ENCODE peak calls at places on chromosomes 7 and 10, in nine cellular contexts. H, F, Q, Z, X, J, T, P and D are unnamed samples.

GRCh38 chr7:2019693-2020511 is 212.8 kb downstream of the MAD1L1 start:
- DNase-seq in T (peak; percentile 89), H (peak; percentile 78), X (peak; percentile 54), J (peak; percentile 100), Z (no peak), P (peak; percentile 90), F (no peak), Q (peak; percentile 90), D (peak; percentile 67)

GRCh38 chr10:3961082-3961481 is 176.1 kb upstream of the KLF6 start:
- DNase-seq in H (no peak), X (no peak), J (no peak), Q (no peak), P (no peak), F (no peak), Z (no peak), T (no peak), D (no peak)

GRCh38 chr10:66928000-66928770 is 2.3 kb downstream of the LRRTM3 start:
- DNase-seq in P (peak; percentile 1), Z (no peak), J (no peak), T (no peak), F (peak; percentile 30), X (no peak), Q (peak; percentile 56), H (no peak), D (no peak)

GRCh38 chr7:55086413-55087201 is 67.8 kb downstream of the EGFR start:
- DNase-seq in X (no peak), J (peak; percentile 90), H (no peak), P (peak; percentile 87), Q (no peak), Z (no peak), F (no peak), T (peak; percentile 69), D (peak; percentile 49)

GRCh38 chr7:41696323-41696916 is 6.5 kb downstream of the INHBA start:
- DNase-seq in T (peak; percentile 77), Z (peak; percentile 74), P (peak; percentile 92), X (peak; percentile 77), F (peak; percentile 77), Q (peak; percentile 82), J (peak; percentile 92), H (peak; percentile 91), D (peak; percentile 85)

GRCh38 chr7:101952355-101953247 is 135.2 kb downstream of the CUX1 start:
- DNase-seq in T (no peak), X (no peak), Z (no peak), J (peak; percentile 92), Q (no peak), H (peak; percentile 77), P (peak; percentile 67), F (no peak), D (peak; percentile 60)

GRCh38 chr7:41885078-41885477 is 182.2 kb upstream of the INHBA start:
- DNase-seq in J (peak; percentile 60), X (no peak), T (no peak), Z (no peak), Q (no peak), F (no peak), H (no peak), P (peak; percentile 46), D (no peak)

GRCh38 chr7:44891791-44892190 is 6.5 kb upstream of the PURB start:
- DNase-seq in Z (no peak), T (no peak), J (no peak), F (no peak), X (no peak), Q (no peak), P (no peak), H (no peak), D (no peak)

GRCh38 chr7:123154231-123154860 is 45.4 kb downstream of the SLC13A1 start:
- DNase-seq in F (peak; percentile 79), X (peak; percentile 31), Z (peak; percentile 75), T (no peak), P (peak; percentile 94), Q (no peak), J (peak; percentile 88), H (peak; percentile 77), D (peak; percentile 95)

GRCh38 chr7:136998495-136998894 is 130.0 kb downstream of the CHRM2 start:
- DNase-seq in J (no peak), H (no peak), Q (no peak), T (no peak), Z (no peak), F (no peak), P (peak; percentile 59), X (no peak), D (no peak)

GRCh38 chr7:136997735-136998134 is 129.3 kb downstream of the CHRM2 start:
- DNase-seq in P (no peak), X (no peak), T (no peak), F (no peak), J (no peak), Q (no peak), Z (no peak), H (no peak), D (no peak)

DNA sequence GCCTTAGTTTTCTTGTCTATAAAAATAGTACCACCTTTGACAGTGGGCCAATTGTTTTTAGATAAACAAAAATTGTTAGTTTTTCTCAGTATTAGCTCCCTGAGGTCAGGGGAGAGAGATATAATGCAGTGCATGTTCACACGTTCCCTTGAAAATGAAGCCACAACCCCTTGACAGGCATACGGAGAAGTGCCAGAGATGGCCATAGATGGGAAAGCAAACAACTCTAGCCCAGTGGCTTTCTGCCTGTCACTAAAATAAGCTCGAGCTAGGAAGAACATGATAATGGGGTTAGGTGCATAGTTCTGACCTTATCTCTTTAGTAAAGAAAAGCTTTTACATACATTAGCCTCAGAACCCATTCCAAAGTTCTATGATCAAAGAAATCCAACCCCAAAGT is 124.9 kb downstream of the CHRM2 start:
- DNase-seq in T (no peak), J (no peak), F (no peak), X (no peak), P (no peak), Z (no peak), H (no peak), Q (no peak), D (no peak)
- TF ChIP-seq CTCF in T (no peak), J (no peak), F (no peak), X (no peak), P (no peak), Z (no peak), H (no peak), Q (no peak), D (no peak)

GRCh38 chr7:36084485-36085091 is 68.5 kb upstream of the EEPD1 start:
- DNase-seq in J (peak; percentile 34), Q (no peak), H (peak; percentile 59), P (peak; percentile 64), Z (peak; percentile 64), F (peak; percentile 54), T (no peak), X (peak; percentile 85), D (peak; percentile 37)
- TF ChIP-seq CTCF in J (peak; percentile 27), Q (no peak), H (no peak), P (peak; percentile 65), Z (peak; percentile 27), F (peak; percentile 22), T (no peak), X (peak; percentile 25), D (peak; percentile 44)

DNA sequence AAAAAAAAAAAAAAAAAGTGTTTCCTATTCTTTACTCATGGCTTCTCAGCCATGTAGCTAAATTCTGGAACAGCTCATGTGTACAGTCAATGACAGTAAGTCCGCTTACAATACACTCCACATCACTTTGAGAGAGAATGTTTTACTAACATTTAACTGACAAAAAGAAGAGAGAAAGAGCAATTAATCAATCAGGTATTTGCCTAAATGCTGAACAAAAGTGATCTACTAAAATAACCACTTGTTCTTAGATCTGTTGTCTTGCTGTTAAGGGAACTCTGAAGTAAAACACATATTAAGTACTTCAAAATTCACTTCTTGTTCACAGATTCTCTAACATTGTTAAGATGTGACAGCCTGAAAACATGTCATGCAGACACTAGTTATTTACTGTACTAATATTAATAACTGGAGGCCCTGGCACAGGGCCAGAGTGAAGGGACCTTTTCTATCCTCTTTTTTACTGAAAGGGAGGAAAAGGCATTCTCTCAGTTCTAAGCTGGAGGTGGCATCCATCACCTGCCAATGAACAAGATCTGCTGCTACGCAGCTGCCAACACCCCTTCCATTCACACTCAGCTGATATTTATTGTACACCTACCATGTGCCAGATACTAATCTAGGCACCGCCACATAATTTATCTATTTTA is 72.6 kb downstream of the AHR start:
- DNase-seq in X (no peak), T (no peak), Z (no peak), J (peak; percentile 21), P (no peak), F (no peak), Q (no peak), H (no peak), D (peak; percentile 11)
- TF ChIP-seq CTCF in X (no peak), T (no peak), Z (no peak), J (no peak), P (no peak), F (no peak), Q (no peak), H (no peak), D (no peak)

GRCh38 chr7:43479042-43479441 is 103.9 kb upstream of the STK17A start:
- DNase-seq in Q (no peak), J (no peak), Z (no peak), F (no peak), T (no peak), P (no peak), X (no peak), H (no peak), D (peak; percentile 37)
- TF ChIP-seq CTCF in Q (no peak), J (peak; percentile 11), Z (no peak), F (no peak), T (no peak), P (peak; percentile 24), X (no peak), H (no peak), D (peak; percentile 26)

GRCh38 chr7:116162236-116162635 is 48.1 kb upstream of the TES start:
- DNase-seq in H (no peak), T (no peak), F (no peak), Z (no peak), P (no peak), J (no peak), X (no peak), Q (no peak), D (no peak)

GRCh38 chr7:116165717-116166116 is 44.6 kb upstream of the TES start:
- DNase-seq in Z (no peak), P (no peak), J (no peak), F (no peak), T (no peak), X (no peak), H (no peak), Q (no peak), D (no peak)

GRCh38 chr7:116164552-116164951 is 45.8 kb upstream of the TES start:
- DNase-seq in X (no peak), F (no peak), Q (no peak), H (no peak), Z (no peak), P (peak; percentile 65), T (no peak), J (peak; percentile 64), D (no peak)

GRCh38 chr7:116161733-116162132 is 48.6 kb upstream of the TES start:
- DNase-seq in H (no peak), F (no peak), Q (no peak), T (no peak), X (no peak), P (no peak), J (no peak), Z (no peak), D (peak; percentile 42)

DNA sequence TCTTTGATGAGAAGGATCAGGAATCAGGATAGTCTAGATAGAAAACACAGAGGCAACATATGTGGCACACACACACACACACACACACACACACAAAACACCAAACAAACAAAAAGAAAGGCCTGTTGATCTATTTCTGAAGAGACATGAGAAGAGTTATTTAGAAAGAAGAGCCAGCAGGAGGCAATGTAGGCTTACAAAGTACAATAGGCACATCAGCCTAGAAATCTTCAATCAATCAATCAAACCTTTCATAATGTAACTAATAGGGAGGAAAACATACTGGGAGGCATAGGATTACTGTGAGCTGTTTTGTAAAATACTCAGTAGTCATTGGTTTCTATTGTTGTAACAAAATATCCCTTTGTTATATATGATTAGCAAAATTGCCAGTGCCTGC is 47.3 kb upstream of the TES start:
- DNase-seq in T (no peak), Z (no peak), F (no peak), Q (no peak), H (no peak), X (no peak), P (no peak), J (no peak), D (peak; percentile 44)
- TF ChIP-seq CTCF in T (no peak), Z (no peak), F (no peak), Q (no peak), H (no peak), X (no peak), P (peak; percentile 45), J (peak; percentile 19), D (peak; percentile 46)